ENCODE peak calls at places on chromosomes 5 and 9, in ten cellular contexts. T, A, J, R, U, M, S, Z, W and Y are unnamed samples.

GRCh38 chr5:39283231-39283818 is 64.0 kb upstream of the FYB1 start:
- DNase-seq in T (peak; percentile 29), A (peak; percentile 73), J (peak; percentile 83), R (no peak), U (peak; percentile 66), M (peak; percentile 37), S (peak; percentile 48), Z (no peak), W (no peak), Y (peak; percentile 79)

GRCh38 chr9:88532320-88532719 is 2.7 kb upstream of the NXNL2 start:
- DNase-seq in T (peak; percentile 46), A (no peak), J (peak; percentile 42), R (no peak), U (no peak), M (peak; percentile 47), S (peak; percentile 58), Z (peak; percentile 60), W (no peak), Y (peak; percentile 48)

GRCh38 chr9:14438232-14438966 is 124.5 kb upstream of the NFIB start:
- DNase-seq in T (no peak), A (no peak), J (no peak), R (no peak), U (no peak), M (no peak), S (no peak), Z (no peak), W (no peak), Y (no peak)

GRCh38 chr5:107630184-107630583 is 40.6 kb downstream of the EFNA5 start:
- DNase-seq in T (no peak), A (no peak), J (no peak), R (no peak), U (no peak), M (no peak), S (no peak), Z (no peak), W (no peak), Y (no peak)

GRCh38 chr5:134845335-134845851 is 375 bp upstream of the C5orf24 start:
- DNase-seq in T (no peak), A (no peak), J (no peak), R (no peak), U (no peak), M (no peak), S (no peak), Z (no peak), W (no peak), Y (peak; percentile 67)

GRCh38 chr9:69385474-69386091 is 60.6 kb downstream of the ENTREP1 start:
- DNase-seq in T (no peak), A (no peak), J (no peak), R (no peak), U (no peak), M (peak; percentile 66), S (no peak), Z (peak; percentile 53), W (no peak), Y (peak; percentile 96)

GRCh38 chr5:134603059-134603458 is 29.6 kb downstream of the SAR1B start:
- DNase-seq in T (no peak), A (no peak), J (no peak), R (no peak), U (no peak), M (no peak), S (no peak), Z (no peak), W (no peak), Y (no peak)

GRCh38 chr5:128163991-128164390 is 80.4 kb downstream of the SLC12A2 start:
- DNase-seq in T (no peak), A (no peak), J (no peak), R (no peak), U (no peak), M (no peak), S (no peak), Z (no peak), W (no peak), Y (no peak)

GRCh38 chr5:81525690-81526089 is 131.8 kb upstream of the ACOT12 start:
- DNase-seq in T (no peak), A (no peak), J (no peak), R (no peak), U (no peak), M (no peak), S (no peak), Z (no peak), W (no peak), Y (peak; percentile 24)

GRCh38 chr5:157549283-157549629 is 26.3 kb downstream of the ADAM19 start:
- DNase-seq in T (no peak), A (no peak), J (no peak), R (no peak), U (no peak), M (no peak), S (no peak), Z (no peak), W (no peak), Y (no peak)

GRCh38 chr9:125752070-125752628 is 5.0 kb downstream of the PBX3 start:
- DNase-seq in T (no peak), A (no peak), J (no peak), R (no peak), U (no peak), M (no peak), S (no peak), Z (no peak), W (no peak), Y (no peak)

GRCh38 chr9:86940774-86941173 is 6.5 kb downstream of the GAS1 start:
- DNase-seq in T (no peak), A (no peak), J (no peak), R (no peak), U (no peak), M (no peak), S (no peak), Z (no peak), W (no peak), Y (no peak)

GRCh38 chr5:57780306-57780958 is 297.8 kb upstream of the ACTBL2 start:
- DNase-seq in T (no peak), A (no peak), J (no peak), R (no peak), U (no peak), M (no peak), S (no peak), Z (peak; percentile 39), W (peak; percentile 61), Y (peak; percentile 94)